ENCODE peak calls at places on chromosomes 6 and 20, in nine cellular contexts. Z is Calu3, M is ACHN, S is chondrocyte, U is stromal cell of bone marrow, X is endothelial cell of umbilical vein, P is NCI-H1105 treated with DMSO at 0.1 percent for 48 hours, H is hypothalamus, O is cerebellar cortex. E is an unnamed sample.

GRCh38 chr6:56840467-56841371 is 114.2 kb upstream of the BEND6 start:
- DNase-seq in X (peak), Z (no peak), S (no peak), M (peak), P (no peak), O (peak), H (no peak), U (peak), E (peak)

GRCh38 chr6:47698342-47698787 is at the start of gene ADGRF4:
- DNase-seq in H (no peak), O (no peak), X (no peak), P (no peak), S (no peak), M (no peak), Z (peak), U (no peak), E (peak)

GRCh38 chr6:8389034-8389818 is 46.1 kb downstream of the SLC35B3 start:
- DNase-seq in X (no peak), P (peak), M (no peak), U (no peak), Z (no peak), O (no peak), H (no peak), S (no peak), E (no peak)

GRCh38 chr20:48025061-48025515 is 239.8 kb upstream of the SULF2 start:
- DNase-seq in U (peak), S (no peak), H (no peak), O (no peak), P (no peak), Z (no peak), M (peak), X (no peak), E (peak)

GRCh38 chr6:46491201-46491788 is at the start of gene RCAN2:
- DNase-seq in O (peak), P (peak), U (no peak), M (peak), Z (peak), S (peak), X (peak), H (no peak), E (peak)

GRCh38 chr6:137043710-137044365 is 927 bp downstream of the IL20RA start:
- DNase-seq in M (peak), X (peak), U (peak), S (no peak), H (no peak), P (no peak), O (peak), Z (no peak), E (peak)

GRCh38 chr6:135851442-135852271 is at the start of gene PDE7B:
- DNase-seq in P (no peak), H (no peak), X (peak), Z (peak), U (peak), M (peak), O (peak), S (no peak), E (peak)

GRCh38 chr6:128208851-128209580 is 308.2 kb upstream of the THEMIS start:
- DNase-seq in H (no peak), Z (no peak), S (no peak), P (no peak), U (no peak), O (no peak), X (peak), M (peak), E (no peak)

GRCh38 chr6:34568341-34568680 is 12.2 kb upstream of the SPDEF start:
- DNase-seq in M (no peak), X (no peak), P (no peak), Z (peak), O (no peak), S (no peak), H (no peak), U (no peak), E (no peak)

E was measured in Caki2.